ENCODE peak calls at places on chromosomes 12 and 14, in six cellular contexts. Z is HCT116, V is transverse colon, S is right lobe of liver, D is Peyer's patch, P is IMR-90. O is an unnamed sample. For H3K27me3, the result is how much of the 10 kb centered on the place peaks cover.

GRCh38 chr14:105368426-105368825 is 29.9 kb upstream of the TEX22 start:
- DNase-seq in Z (no peak), V (no peak), S (no peak), D (no peak), P (no peak), O (no peak)

GRCh38 chr14:92105073-92105844 is 1.1 kb downstream of the ATXN3 start:
- DNase-seq in Z (no peak), V (no peak), S (no peak), D (no peak), P (peak), O (no peak)

GRCh38 chr14:101772770-101773169 is 11.3 kb downstream of the PPP2R5C start:
- DNase-seq in Z (no peak), V (no peak), S (no peak), D (no peak), P (no peak), O (no peak)

GRCh38 chr14:26200675-26201074 is 397.2 kb downstream of the NOVA1 start:
- DNase-seq in Z (no peak), V (no peak), S (no peak), D (no peak), P (peak), O (no peak)

GRCh38 chr12:112750971-112751370 is 40.6 kb upstream of the RPH3A start:
- DNase-seq in Z (no peak), V (no peak), S (no peak), D (no peak), P (peak), O (no peak)

GRCh38 chr12:107571492-107571891 is 114.1 kb upstream of the PWP1 start:
- DNase-seq in Z (no peak), V (no peak), S (no peak), D (no peak), P (no peak), O (no peak)

GRCh38 chr12:93060071-93060665 is 131.1 kb upstream of the EEA1 start:
- DNase-seq in Z (no peak), V (no peak), S (no peak), D (no peak), P (no peak), O (no peak)

GRCh38 chr12:115736360-115736759 is 541.1 kb downstream of the MED13L start:
- DNase-seq in Z (no peak), V (no peak), S (no peak), D (no peak), P (no peak), O (no peak)

GRCh38 chr12:12592930-12593329 is 18.7 kb upstream of the CREBL2 start:
- DNase-seq in Z (no peak), V (no peak), S (no peak), D (no peak), P (peak), O (no peak)

GRCh38 chr12:79086546-79086945 is 222.0 kb downstream of the SYT1 start:
- DNase-seq in Z (no peak), V (no peak), S (no peak), D (no peak), P (no peak), O (no peak)

GRCh38 chr12:80622271-80622670 is 85.2 kb upstream of the MYF6 start:
- DNase-seq in Z (no peak), V (no peak), S (no peak), D (no peak), P (no peak), O (no peak)

GRCh38 chr14:36975834-36976233 is 196.6 kb downstream of the SLC25A21 start:
- DNase-seq in Z (no peak), V (no peak), S (no peak), D (no peak), P (peak), O (no peak)

GRCh38 chr14:31942216-31942841 is 134.8 kb upstream of the ARHGAP5 start:
- DNase-seq in Z (no peak), V (no peak), S (no peak), D (no peak), P (no peak), O (no peak)

GRCh38 chr14:26593377-26593776 is 4.5 kb downstream of the NOVA1 start:
- DNase-seq in Z (no peak), V (no peak), S (no peak), D (no peak), P (no peak), O (no peak)

GRCh38 chr12:104347374-104348075 is 44.0 kb downstream of the EID3 start:
- DNase-seq in Z (no peak), V (no peak), S (no peak), D (no peak), P (peak), O (peak)

GRCh38 chr12:8907513-8907912 is 6.8 kb upstream of the PHC1 start:
- DNase-seq in Z (no peak), V (no peak), S (no peak), D (no peak), P (no peak), O (no peak)
- TF ChIP-seq POLR2A in Z (no peak), V (no peak), S (no peak), D (no peak), P (no peak), O (no peak)

GRCh38 chr12:122876724-122877123 is 19.2 kb downstream of the VPS37B start:
- DNase-seq in Z (no peak), V (no peak), S (no peak), D (no peak), P (peak), O (peak)
- H3K27me3 ChIP-seq in Z (under half), V (under half), S (under half), D (under half), P (under half), O (under half)

DNA sequence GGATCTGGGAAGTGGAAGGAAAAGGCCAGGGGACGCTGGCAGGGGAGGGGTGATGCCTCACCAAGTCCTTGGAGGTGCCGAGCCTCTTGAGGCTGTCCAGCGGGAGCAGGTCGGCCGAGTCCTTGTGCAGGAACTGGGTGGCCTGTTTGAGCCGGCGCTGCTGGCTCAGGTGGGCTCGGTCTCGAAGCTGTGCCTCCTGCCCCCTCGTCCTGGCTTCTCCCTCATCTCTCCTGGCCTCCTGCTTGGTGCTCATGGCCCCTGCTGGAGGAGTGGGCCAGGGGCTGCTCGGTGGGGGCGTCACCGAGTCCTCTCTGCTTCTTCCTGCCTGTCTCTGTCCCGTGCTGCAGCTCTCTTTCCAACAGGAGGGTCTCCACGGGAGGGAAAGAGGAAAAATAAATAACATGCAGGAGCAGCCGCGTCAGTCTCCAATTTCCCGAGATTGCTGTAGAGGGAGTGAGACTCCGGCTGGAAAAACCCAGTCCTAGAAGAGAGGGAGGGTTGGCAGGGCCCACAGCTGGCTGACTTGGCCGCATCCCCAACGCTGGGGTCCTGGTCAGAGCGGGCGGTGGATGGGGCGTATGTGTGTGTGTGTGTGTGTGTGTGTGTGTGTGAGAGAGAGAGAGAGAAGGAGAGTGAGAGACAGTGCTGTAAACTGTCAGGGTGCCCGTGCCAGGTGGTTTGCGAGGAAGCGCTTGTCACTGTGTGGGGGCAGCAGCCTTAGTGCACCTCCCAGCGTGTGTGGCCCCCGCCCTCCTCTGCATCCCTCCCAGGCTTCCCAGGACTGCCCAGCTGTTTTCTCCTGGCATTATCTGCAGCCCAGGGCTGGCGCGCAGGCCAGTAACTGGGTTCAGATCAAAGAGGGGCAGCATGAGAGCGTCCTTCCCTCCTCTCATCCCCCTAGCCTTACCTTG is at the start of gene NRIP2:
- DNase-seq in Z (no peak), V (no peak), S (no peak), D (no peak), P (peak), O (no peak)
- TF ChIP-seq CTCF in Z (no peak), V (no peak), S (no peak), D (no peak), P (peak), O (no peak)

DNA sequence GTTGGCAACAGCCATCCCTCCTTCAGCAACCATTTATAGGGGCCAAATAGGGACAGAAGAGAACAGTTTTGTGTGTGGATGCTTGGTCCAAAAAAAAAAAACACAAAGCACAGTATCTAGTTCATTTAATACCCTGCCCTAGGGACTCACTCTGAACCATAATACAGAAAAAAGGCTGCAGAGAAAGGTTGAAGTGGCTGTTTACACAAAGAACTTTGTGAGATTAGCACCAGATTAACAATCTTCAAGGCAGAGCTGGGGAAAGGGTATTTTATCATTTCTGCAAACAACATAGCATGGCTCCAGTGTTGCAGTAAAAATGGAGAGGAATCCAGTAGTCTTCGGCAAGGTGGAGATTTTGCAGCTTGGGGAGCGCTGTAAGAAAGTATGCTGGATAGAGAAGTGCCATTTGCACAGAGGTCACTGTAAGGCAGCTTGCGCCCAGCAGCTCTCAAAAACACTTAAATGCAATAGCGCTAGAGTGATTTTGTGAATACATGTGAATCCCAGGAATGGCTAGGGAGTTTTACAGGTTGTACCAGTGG is 124.2 kb upstream of the PLEKHA5 start:
- DNase-seq in Z (no peak), V (no peak), S (no peak), D (no peak), P (no peak), O (no peak)
- TF ChIP-seq POLR2A in Z (no peak), V (no peak), S (no peak), D (no peak), P (no peak), O (no peak)

GRCh38 chr12:51838762-51839161 is 9.8 kb downstream of the FIGNL2 start:
- DNase-seq in Z (no peak), V (no peak), S (no peak), D (no peak), P (no peak), O (no peak)

GRCh38 chr12:51836012-51836832 is 12.3 kb downstream of the FIGNL2 start:
- DNase-seq in Z (no peak), V (no peak), S (no peak), D (no peak), P (no peak), O (no peak)

GRCh38 chr12:51838036-51838435 is 10.5 kb downstream of the FIGNL2 start:
- DNase-seq in Z (no peak), V (no peak), S (no peak), D (no peak), P (no peak), O (no peak)

GRCh38 chr12:51836833-51837184 is 11.7 kb downstream of the FIGNL2 start:
- DNase-seq in Z (no peak), V (no peak), S (no peak), D (no peak), P (no peak), O (no peak)

DNA sequence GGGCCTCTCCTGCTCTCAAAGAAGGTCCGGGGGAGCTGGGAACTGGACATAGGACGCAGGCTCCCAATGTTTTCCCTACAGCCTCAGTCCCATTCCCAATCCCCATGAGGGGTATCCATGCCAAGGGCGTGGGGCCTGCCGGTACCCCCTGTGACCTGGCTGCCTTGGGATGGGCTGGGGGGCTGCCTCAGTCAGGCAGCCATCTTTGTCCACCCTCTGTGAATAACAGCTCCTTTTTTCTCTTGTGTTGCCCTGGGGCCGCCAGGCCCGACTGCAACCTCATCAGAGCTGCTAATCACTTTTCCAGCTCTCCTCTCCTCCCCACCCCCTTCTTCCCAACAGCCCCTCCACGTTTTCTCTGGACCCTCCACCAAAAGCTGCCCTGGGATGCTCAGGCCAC is 11.2 kb downstream of the FIGNL2 start:
- DNase-seq in Z (no peak), V (no peak), S (no peak), D (no peak), P (no peak), O (no peak)
- H3K27me3 ChIP-seq in Z (under half), V (half or more), S (under half), D (under half), P (half or more), O (under half)

GRCh38 chr12:132614861-132615578 is 3.6 kb upstream of the P2RX2 start:
- DNase-seq in Z (peak), V (peak), S (peak), D (peak), P (peak), O (peak)
- TF ChIP-seq CTCF in Z (peak), V (peak), S (peak), D (peak), P (peak), O (peak)

DNA sequence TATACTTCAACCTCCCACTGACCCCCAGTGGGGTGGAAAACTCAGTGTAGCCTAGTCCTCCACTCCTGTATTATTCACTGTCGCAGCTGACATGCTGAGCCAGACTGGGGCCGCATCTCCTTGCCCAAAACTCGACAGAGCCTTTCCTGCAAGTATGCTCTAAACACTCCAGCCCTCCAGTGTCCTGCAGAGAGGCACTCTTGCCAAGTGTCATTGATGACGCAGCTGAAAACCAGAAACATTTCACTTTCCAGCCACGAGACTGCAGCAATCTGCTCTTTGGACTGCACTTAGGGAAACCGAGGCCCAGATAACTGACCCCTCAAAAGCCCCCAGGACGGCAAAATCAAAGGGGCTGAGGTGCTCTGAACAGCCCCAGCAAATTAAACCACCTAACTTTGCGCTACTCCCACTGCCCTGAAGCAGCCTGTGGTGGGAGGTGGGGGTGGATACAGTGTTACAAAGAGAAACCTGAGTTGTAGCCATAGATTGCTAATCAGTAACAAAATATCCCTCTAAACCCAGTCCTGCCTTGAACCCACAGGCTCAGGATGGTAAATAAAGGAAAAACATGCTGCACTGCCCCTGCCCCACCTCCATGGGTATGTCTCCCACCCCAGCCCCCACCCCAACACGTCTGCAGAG is 2.6 kb downstream of the CCDC85C start:
- DNase-seq in Z (no peak), V (peak), S (peak), D (no peak), P (peak), O (no peak)
- TF ChIP-seq POLR2A in Z (no peak), V (no peak), S (peak), D (no peak), P (no peak), O (no peak)

GRCh38 chr12:48063530-48063929 is 42.3 kb downstream of the SENP1 start:
- DNase-seq in Z (no peak), V (no peak), S (no peak), D (no peak), P (no peak), O (no peak)

GRCh38 chr12:48067250-48067938 is 38.5 kb downstream of the SENP1 start:
- DNase-seq in Z (no peak), V (no peak), S (no peak), D (no peak), P (no peak), O (no peak)

GRCh38 chr12:48058771-48059170 is 47.1 kb downstream of the SENP1 start:
- DNase-seq in Z (no peak), V (no peak), S (no peak), D (no peak), P (no peak), O (no peak)

GRCh38 chr12:48060474-48060873 is 45.4 kb downstream of the SENP1 start:
- DNase-seq in Z (no peak), V (no peak), S (no peak), D (no peak), P (no peak), O (no peak)

DNA sequence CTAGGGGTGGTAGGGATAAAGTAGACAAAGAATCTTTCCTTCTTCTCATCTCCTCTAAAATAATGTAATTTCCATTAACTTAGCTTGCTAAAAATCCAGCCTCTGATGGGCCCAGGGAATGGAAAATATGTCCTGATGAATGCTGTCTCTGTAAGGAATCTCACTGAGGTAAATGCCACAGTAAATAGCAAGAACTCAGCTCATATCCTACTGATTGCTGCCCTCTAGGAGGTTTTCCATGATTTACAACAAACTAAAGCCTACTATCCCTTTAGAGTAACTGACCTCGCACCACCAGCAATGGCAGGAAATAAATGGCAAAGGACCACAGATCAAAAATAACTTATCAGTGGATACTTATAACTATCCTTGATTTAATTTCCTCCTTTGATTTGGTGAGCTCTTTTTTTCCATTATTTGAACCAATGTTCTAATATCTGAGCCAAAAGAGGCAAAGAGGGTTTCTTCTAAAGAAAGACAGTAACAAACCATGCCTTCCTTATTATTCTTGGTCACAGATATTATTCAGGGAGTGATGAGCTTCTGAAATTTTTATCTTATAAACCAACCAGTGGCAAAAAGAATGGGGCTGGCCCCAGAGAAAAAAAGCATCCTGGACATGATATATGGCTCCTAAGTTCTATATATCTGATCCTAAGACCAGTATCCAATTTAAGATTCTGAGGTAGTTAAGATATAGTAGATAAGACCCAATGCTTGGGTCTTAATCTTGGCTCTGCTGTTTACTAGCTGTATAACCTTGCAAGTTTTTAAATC is 43.7 kb downstream of the SENP1 start:
- DNase-seq in Z (no peak), V (no peak), S (no peak), D (no peak), P (no peak), O (no peak)
- H3K27me3 ChIP-seq in Z (under half), V (under half), S (under half), D (under half), P (under half), O (under half)